ENCODE peak calls at places on chromosomes 4 and X, in eight cellular contexts. T is adrenal gland, D is fibroblast of pulmonary artery, O is astrocyte of the cerebellum, S is A549, V is heart right ventricle, U is body of pancreas, K is GM12865. F is an unnamed sample.

GRCh38 chrX:110944323-110944761 is 148.7 kb upstream of the CHRDL1 start:
- DNase-seq in T (no peak), D (no peak), O (no peak), S (no peak), V (no peak), U (peak; percentile 47), K (no peak), F (no peak)

GRCh38 chrX:148958896-148959295 is 458.5 kb downstream of the AFF2 start:
- DNase-seq in T (no peak), D (no peak), O (no peak), S (peak; percentile 2), V (no peak), U (no peak), K (no peak), F (peak; percentile 23)

GRCh38 chr4:182190306-182190705 is 52.9 kb upstream of the TENM3 start:
- DNase-seq in T (no peak), D (peak; percentile 6), O (no peak), S (no peak), V (no peak), U (no peak), K (no peak), F (no peak)

GRCh38 chr4:84800256-84800655 is 166.2 kb downstream of the WDFY3 start:
- DNase-seq in T (no peak), D (no peak), O (no peak), S (no peak), V (no peak), U (no peak), K (no peak), F (no peak)

GRCh38 chrX:15854080-15854655 is 445 bp downstream of the AP1S2 start:
- DNase-seq in T (peak; percentile 48), D (no peak), O (no peak), S (peak; percentile 39), V (peak; percentile 60), U (peak; percentile 66), K (peak; percentile 61), F (no peak)

GRCh38 chrX:78387364-78387763 is 60.0 kb upstream of the CYSLTR1 start:
- DNase-seq in T (no peak), D (no peak), O (no peak), S (no peak), V (no peak), U (no peak), K (no peak), F (no peak)

GRCh38 chrX:69066021-69066757 is 99.1 kb downstream of the PJA1 start:
- DNase-seq in T (no peak), D (no peak), O (no peak), S (no peak), V (no peak), U (no peak), K (no peak), F (no peak)

GRCh38 chrX:30141966-30142365 is 73.4 kb upstream of the MAGEB2 start:
- DNase-seq in T (peak; percentile 27), D (peak; percentile 58), O (no peak), S (peak; percentile 62), V (no peak), U (peak; percentile 10), K (peak; percentile 63), F (peak; percentile 14)

GRCh38 chrX:119784747-119785446 is 6.5 kb downstream of the RPL39 start:
- DNase-seq in T (peak; percentile 34), D (peak; percentile 44), O (no peak), S (peak; percentile 51), V (peak; percentile 21), U (peak; percentile 40), K (peak; percentile 59), F (peak; percentile 27)

GRCh38 chr4:102809691-102810090 is 17.7 kb downstream of the UBE2D3 start:
- DNase-seq in T (no peak), D (no peak), O (no peak), S (no peak), V (no peak), U (no peak), K (no peak), F (no peak)

GRCh38 chr4:8675383-8675782 is 82.8 kb downstream of the CPZ start:
- DNase-seq in T (no peak), D (peak; percentile 8), O (no peak), S (peak; percentile 10), V (no peak), U (peak; percentile 16), K (no peak), F (no peak)

GRCh38 chr4:20421586-20421985 is 169.9 kb downstream of the SLIT2 start:
- DNase-seq in T (no peak), D (peak; percentile 31), O (no peak), S (no peak), V (no peak), U (no peak), K (no peak), F (peak; percentile 37)

DNA sequence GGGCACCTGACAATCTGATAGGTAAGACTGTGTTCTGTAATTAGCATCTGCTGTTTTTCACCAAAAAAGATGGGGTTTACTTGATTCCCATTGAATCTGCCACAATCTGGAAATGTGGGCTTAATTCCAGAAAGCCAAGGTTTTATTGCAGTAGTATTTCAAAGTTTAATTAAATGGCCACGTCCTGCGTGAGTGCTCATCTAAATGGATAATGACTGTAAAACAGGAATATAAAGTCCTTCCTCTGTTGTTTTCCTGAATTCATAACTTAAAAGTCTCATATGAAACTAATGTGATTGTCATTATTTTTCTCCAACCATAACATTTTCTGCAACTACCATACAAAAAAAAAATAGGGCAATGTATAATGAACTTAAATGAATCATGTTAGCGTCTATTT is 2.4 kb downstream of the PGM2 start:
- DNase-seq in T (no peak), D (no peak), O (no peak), S (no peak), V (no peak), U (no peak), K (no peak), F (no peak)
- H3K4me3 ChIP-seq in T (no peak overlapping the region), D (no peak overlapping the region), O (no peak overlapping the region), S (no peak overlapping the region), V (no peak overlapping the region), U (no peak overlapping the region), K (no peak overlapping the region), F (no peak overlapping the region)

DNA sequence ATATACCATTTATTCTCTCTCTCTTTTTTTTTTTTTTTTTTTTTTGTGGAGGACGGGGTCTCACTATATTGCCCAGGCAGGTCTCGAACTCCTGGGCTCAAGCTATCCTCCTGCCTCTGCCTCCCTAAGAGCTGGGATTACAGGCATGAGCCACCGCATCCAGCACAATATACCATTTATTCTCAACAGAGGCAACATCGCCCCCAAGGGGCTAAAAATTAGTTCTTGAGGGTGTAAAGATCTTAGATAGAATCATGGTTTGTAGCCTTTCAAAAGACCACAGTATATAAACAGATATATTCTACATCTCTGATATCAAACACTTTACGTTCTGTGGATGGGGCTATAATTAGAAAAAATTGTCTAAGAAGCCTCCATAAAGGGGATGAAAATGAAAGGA is 39.8 kb upstream of the TCEAL2 start:
- DNase-seq in T (no peak), D (no peak), O (no peak), S (no peak), V (no peak), U (no peak), K (no peak), F (peak; percentile 3)
- TF ChIP-seq CTCF in T (no peak), D (no peak), O (no peak), S (no peak), V (no peak), U (no peak), K (no peak), F (peak; percentile 22)

DNA sequence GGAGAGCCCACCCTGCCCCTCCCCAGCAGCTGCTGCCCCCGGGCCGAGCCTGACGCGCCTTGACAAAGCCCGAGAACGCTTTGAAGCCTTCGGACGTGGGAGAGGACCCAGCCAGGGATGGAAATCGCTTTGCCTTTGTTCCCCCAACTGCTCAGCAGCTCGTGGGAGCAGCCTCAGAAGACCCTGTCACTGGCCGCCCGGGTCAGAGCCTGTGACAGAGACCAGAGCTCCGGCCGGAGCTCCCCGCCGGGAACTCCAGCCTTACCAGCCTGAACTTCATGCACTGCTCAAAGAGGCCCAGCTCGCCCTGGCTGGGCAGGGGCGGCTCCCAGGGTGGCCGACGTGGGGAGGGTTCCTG is 2.6 kb upstream of the SLC6A8 start:
- DNase-seq in T (peak; percentile 11), D (no peak), O (no peak), S (no peak), V (no peak), U (no peak), K (no peak), F (no peak)
- H3K4me3 ChIP-seq in T (no peak overlapping the region), D (no peak overlapping the region), O (no peak overlapping the region), S (no peak overlapping the region), V (no peak overlapping the region), U (no peak overlapping the region), K (no peak overlapping the region), F (no peak overlapping the region)

GRCh38 chr4:123659759-123660158 is 263.2 kb downstream of the SPRY1 start:
- DNase-seq in T (no peak), D (peak; percentile 29), O (no peak), S (peak; percentile 12), V (no peak), U (no peak), K (peak; percentile 30), F (no peak)
- TF ChIP-seq CTCF in T (no peak), D (peak; percentile 20), O (no peak), S (peak; percentile 45), V (peak; percentile 32), U (peak; percentile 47), K (peak; percentile 40), F (peak; percentile 37)

F was measured in AG10803.